ENCODE peak calls at places on chromosomes 2 and 18, in six cellular contexts. P, S, K, G, R and X are unnamed samples.

GRCh38 chr18:73980289-73980979 is 167.2 kb downstream of the FBXO15 start:
- DNase-seq in S (no peak), P (no peak), G (no peak), R (peak), K (no peak), X (no peak)

GRCh38 chr18:36187138-36187825 is at the start of gene MOCOS:
- DNase-seq in G (peak), R (peak), K (no peak), P (peak), S (no peak), X (peak)

GRCh38 chr2:187553908-187554703 is at the start of gene TFPI:
- DNase-seq in R (peak), S (no peak), K (peak), G (no peak), P (no peak), X (peak)

GRCh38 chr18:75121266-75121665 is 87.7 kb downstream of the PTGR3 start:
- DNase-seq in S (no peak), P (no peak), R (no peak), K (no peak), G (no peak), X (no peak)

GRCh38 chr2:174344716-174345472 is 10.1 kb downstream of the SP9 start:
- DNase-seq in K (peak), R (peak), G (no peak), S (no peak), P (no peak), X (no peak)

GRCh38 chr2:15711126-15711860 is 119.6 kb downstream of the DDX1 start:
- DNase-seq in R (no peak), S (no peak), P (no peak), G (no peak), K (no peak), X (no peak)

GRCh38 chr2:212227755-212228154 is 310.8 kb downstream of the ERBB4 start:
- DNase-seq in S (peak), P (no peak), G (no peak), K (peak), R (peak), X (no peak)

GRCh38 chr18:56489901-56490300 is 148.5 kb downstream of the TXNL1 start:
- DNase-seq in R (peak), S (no peak), P (no peak), G (no peak), K (no peak), X (no peak)

GRCh38 chr2:20021405-20022009 is 9.0 kb upstream of the MATN3 start:
- DNase-seq in K (no peak), P (no peak), S (no peak), R (no peak), G (no peak), X (no peak)

GRCh38 chr2:974454-974853 is 23.8 kb downstream of the SNTG2 start:
- DNase-seq in G (no peak), S (no peak), K (no peak), R (no peak), P (no peak), X (no peak)

GRCh38 chr18:3069671-3070433 is 56.9 kb upstream of the LPIN2 start:
- DNase-seq in P (no peak), G (no peak), S (no peak), K (no peak), R (no peak), X (no peak)

GRCh38 chr2:158359846-158360245 is 96.7 kb downstream of the CCDC148 start:
- DNase-seq in S (no peak), K (no peak), R (peak), G (no peak), P (no peak), X (peak)

GRCh38 chr18:7464245-7464966 is 102.7 kb upstream of the PTPRM start:
- DNase-seq in S (no peak), K (no peak), R (no peak), P (no peak), G (no peak), X (no peak)

GRCh38 chr2:146128216-146128615 is 1608.3 kb upstream of the ZEB2 start:
- DNase-seq in R (no peak), K (no peak), S (no peak), G (no peak), P (no peak), X (no peak)

GRCh38 chr2:69272803-69273471 is 114.1 kb downstream of the GFPT1 start:
- DNase-seq in R (peak), S (no peak), G (peak), P (no peak), K (no peak), X (no peak)

GRCh38 chr2:69269330-69269729 is 117.7 kb downstream of the GFPT1 start:
- DNase-seq in P (no peak), K (no peak), G (no peak), R (no peak), S (no peak), X (no peak)

GRCh38 chr2:69275490-69275889 is 111.5 kb downstream of the GFPT1 start:
- DNase-seq in G (no peak), R (no peak), P (no peak), S (no peak), K (no peak), X (no peak)

GRCh38 chr2:69271831-69272257 is 115.2 kb downstream of the GFPT1 start:
- DNase-seq in S (peak), K (no peak), G (no peak), P (no peak), R (peak), X (no peak)
- H3K4me3 ChIP-seq in S (no peak), K (no peak), G (no peak), P (no peak), R (no peak), X (no peak)

DNA sequence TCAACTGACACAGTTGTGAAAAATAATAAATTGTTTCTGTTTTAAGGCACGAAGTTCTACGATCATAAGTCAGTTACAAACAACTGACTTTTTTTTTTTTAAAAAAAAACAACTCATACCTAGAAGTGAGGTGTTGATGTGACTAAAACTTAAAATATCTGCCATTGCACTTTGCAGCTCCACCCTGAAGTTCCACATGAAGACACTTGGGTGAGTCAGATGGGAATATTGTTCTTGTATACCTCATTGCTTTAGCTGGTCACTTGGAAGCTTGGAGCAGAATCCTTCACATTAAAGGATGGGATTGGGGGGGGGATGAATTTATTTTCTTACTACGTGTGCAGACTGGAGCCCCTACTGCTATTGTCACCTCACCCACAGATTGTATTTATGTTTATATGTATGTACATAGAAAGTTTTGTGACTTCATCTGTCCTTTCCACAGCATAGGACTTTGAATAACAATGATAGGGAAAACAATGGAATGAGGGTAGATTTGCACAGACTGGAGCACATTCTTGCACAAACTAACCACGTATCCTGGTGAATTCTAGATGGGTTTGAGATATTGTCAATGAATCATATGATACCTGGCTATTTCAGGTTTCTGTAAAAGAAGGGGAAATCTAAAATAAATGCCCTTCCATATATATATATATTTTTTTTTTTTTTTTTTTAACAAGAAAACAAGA is 57.9 kb upstream of the ARHGAP15 start:
- DNase-seq in S (no peak), P (no peak), G (no peak), R (no peak), K (no peak), X (no peak)
- H3K4me3 ChIP-seq in S (no peak), P (no peak), G (no peak), R (no peak), K (no peak), X (no peak)

GRCh38 chr2:127479866-127480743 is 46.2 kb downstream of the IWS1 start:
- DNase-seq in K (no peak), R (no peak), S (no peak), G (no peak), P (no peak), X (no peak)
- H3K4me3 ChIP-seq in K (no peak), R (no peak), S (no peak), G (no peak), P (no peak), X (no peak)

GRCh38 chr18:31100598-31101147 is 1.5 kb downstream of the DSC2 start:
- DNase-seq in P (no peak), K (no peak), R (no peak), G (no peak), S (no peak), X (no peak)
- H3K4me3 ChIP-seq in P (peak), K (no peak), R (peak), G (peak), S (no peak), X (no peak)